ENCODE peak calls at places on chromosomes 12 and 14, in five cellular contexts. E is type B pancreatic cell, K is tibial nerve, J is endothelial cell of umbilical vein, S is HepG2. R is an unnamed sample.

GRCh38 chr12:24902521-24903304 is 46.2 kb downstream of the BCAT1 start:
- DNase-seq in K (no peak), E (no peak), J (no peak), S (no peak), R (peak)

GRCh38 chr14:95227279-95227860 is 70.0 kb upstream of the DICER1 start:
- DNase-seq in S (no peak), J (peak), E (no peak), K (no peak), R (peak)

GRCh38 chr14:56342419-56342901 is 224.2 kb downstream of the PELI2 start:
- DNase-seq in E (no peak), J (peak), K (no peak), S (no peak), R (no peak)

GRCh38 chr12:110222027-110222426 is 59.0 kb upstream of the ATP2A2 start:
- DNase-seq in S (no peak), E (no peak), K (no peak), J (no peak), R (no peak)

GRCh38 chr14:54627718-54628345 is 60.9 kb downstream of the SAMD4A start:
- DNase-seq in S (no peak), E (no peak), K (peak), J (peak), R (no peak)

GRCh38 chr14:54312166-54312801 is 84.5 kb upstream of the CDKN3 start:
- DNase-seq in E (no peak), K (no peak), J (peak), S (no peak), R (peak)

GRCh38 chr12:85424581-85425348 is 144.7 kb downstream of the ALX1 start:
- DNase-seq in K (peak), S (peak), E (no peak), J (peak), R (no peak)

GRCh38 chr12:4242595-4242994 is 31.0 kb upstream of the CCND2 start:
- DNase-seq in E (no peak), J (no peak), K (no peak), S (no peak), R (no peak)

GRCh38 chr14:99055816-99056215 is 216.2 kb downstream of the BCL11B start:
- DNase-seq in K (no peak), J (no peak), E (no peak), S (no peak), R (no peak)

GRCh38 chr12:5525783-5526367 is 94.0 kb downstream of the NTF3 start:
- DNase-seq in J (no peak), K (no peak), E (no peak), S (no peak), R (peak)

GRCh38 chr12:15717940-15718567 is 71.1 kb downstream of the EPS8 start:
- DNase-seq in K (no peak), E (no peak), J (peak), S (no peak), R (no peak)

GRCh38 chr12:27305673-27306504 is 26.7 kb upstream of the BMAL2 start:
- DNase-seq in E (no peak), S (peak), K (no peak), J (peak), R (no peak)

GRCh38 chr14:24367506-24368214 is at the start of gene NFATC4:
- DNase-seq in E (peak), J (peak), K (peak), S (peak), R (peak)

GRCh38 chr12:71704920-71705319 is 19.0 kb downstream of the TMEM19 start:
- DNase-seq in S (no peak), E (no peak), K (no peak), J (no peak), R (no peak)

GRCh38 chr12:132445884-132446471 is 44.0 kb upstream of the FBRSL1 start:
- DNase-seq in J (peak), K (no peak), S (no peak), E (no peak), R (no peak)

GRCh38 chr14:75369506-75369905 is 58.3 kb upstream of the JDP2 start:
- DNase-seq in K (no peak), J (no peak), S (no peak), E (peak), R (peak)

GRCh38 chr14:53962954-53963490 is 6.4 kb upstream of the BMP4 start:
- DNase-seq in E (no peak), K (no peak), S (no peak), J (no peak), R (no peak)

GRCh38 chr12:57621497-57622292 is 10.5 kb downstream of the ARHGEF25 start:
- DNase-seq in E (no peak), S (no peak), K (peak), J (peak), R (no peak)

GRCh38 chr12:128365831-128366231 is 98.9 kb downstream of the TMEM132C start:
- DNase-seq in E (no peak), K (no peak), J (no peak), S (no peak), R (no peak)

GRCh38 chr14:90692061-90692460 is 124.2 kb downstream of the TTC7B start:
- DNase-seq in J (no peak), E (no peak), S (no peak), K (no peak), R (no peak)

GRCh38 chr14:58817846-58818245 is 180.1 kb downstream of the DACT1 start:
- DNase-seq in S (no peak), K (no peak), J (no peak), E (no peak), R (no peak)

GRCh38 chr14:56805201-56805991 is 4.9 kb downstream of the OTX2 start:
- DNase-seq in K (no peak), E (no peak), S (no peak), J (no peak), R (no peak)

GRCh38 chr14:54173782-54174181 is 217.2 kb upstream of the BMP4 start:
- DNase-seq in J (peak), K (no peak), E (no peak), S (no peak), R (no peak)

GRCh38 chr14:90522585-90523191 is 125.9 kb downstream of the CALM1 start:
- DNase-seq in S (no peak), K (no peak), E (no peak), J (no peak), R (no peak)

GRCh38 chr12:57435288-57435687 is 704 bp downstream of the INHBC start:
- DNase-seq in S (no peak), E (no peak), J (no peak), K (no peak), R (no peak)

GRCh38 chr14:95290769-95291440 is 28.8 kb downstream of the CLMN start:
- DNase-seq in K (no peak), S (no peak), E (peak), J (peak), R (no peak)

GRCh38 chr12:53952871-53953734 is 1.6 kb upstream of the HOXC12 start:
- DNase-seq in K (no peak), J (no peak), E (no peak), S (peak), R (no peak)

GRCh38 chr14:99407416-99407815 is 73.2 kb downstream of the SETD3 start:
- DNase-seq in J (no peak), E (no peak), S (no peak), K (no peak), R (no peak)

GRCh38 chr14:35553808-35554207 is 19.8 kb downstream of the INSM2 start:
- DNase-seq in E (no peak), J (no peak), S (no peak), K (no peak), R (no peak)

DNA sequence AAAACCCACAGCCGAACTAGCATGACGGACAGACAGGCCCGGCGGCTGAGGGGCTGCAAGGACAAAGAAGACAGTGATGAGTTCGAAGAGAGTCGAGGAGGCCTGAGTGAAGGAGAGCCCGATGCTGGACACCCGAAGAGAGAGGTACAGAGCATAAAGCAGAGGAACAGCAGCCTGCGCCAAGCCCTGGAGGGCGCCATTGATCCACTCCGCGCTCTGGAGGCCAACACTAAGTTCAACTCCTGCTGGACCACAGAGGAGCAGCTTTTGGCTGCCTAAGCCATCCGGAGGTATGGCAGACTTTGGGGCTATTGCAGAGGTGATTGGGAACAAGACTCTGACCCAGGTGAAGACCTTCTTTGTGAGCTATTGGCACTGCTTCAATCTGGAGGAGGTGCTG is 7.8 kb upstream of the PLXNC1 start:
- DNase-seq in J (no peak), E (no peak), K (no peak), S (peak), R (no peak)
- TF ChIP-seq CTCF in J (peak), E (peak), K (no peak), S (peak), R (peak)

GRCh38 chr14:21498540-21499526 is 12.3 kb downstream of the METTL3 start:
- DNase-seq in K (peak), E (no peak), J (peak), S (peak), R (no peak)
- TF ChIP-seq CTCF in K (peak), E (peak), J (peak), S (peak), R (peak)

DNA sequence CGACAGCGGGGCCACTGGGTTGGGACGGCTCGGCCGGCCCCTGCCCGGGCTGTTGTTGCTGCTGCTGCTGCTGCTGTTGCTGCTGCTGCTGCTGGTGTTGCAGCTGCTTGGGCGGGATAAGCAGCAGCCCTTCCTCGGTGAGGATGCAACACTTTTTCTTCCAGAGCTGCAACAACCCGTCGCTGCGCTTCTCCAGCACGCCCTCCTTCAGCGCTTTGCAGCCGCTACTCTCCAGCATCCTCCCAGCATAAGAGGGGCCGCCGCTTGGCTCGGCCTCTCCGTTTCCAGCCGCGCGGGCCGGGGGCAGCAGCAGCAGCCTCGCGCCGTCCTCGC is 529 bp downstream of the PHLDA1 start:
- DNase-seq in S (no peak), E (no peak), K (no peak), J (no peak), R (no peak)
- TF ChIP-seq CTCF in S (no peak), E (no peak), K (no peak), J (no peak), R (no peak)

GRCh38 chr12:8032242-8033152 is at the start of gene FOXJ2:
- DNase-seq in J (peak), K (peak), E (peak), S (peak), R (peak)
- TF ChIP-seq CTCF in J (no peak), K (peak), E (peak), S (no peak), R (peak)

DNA sequence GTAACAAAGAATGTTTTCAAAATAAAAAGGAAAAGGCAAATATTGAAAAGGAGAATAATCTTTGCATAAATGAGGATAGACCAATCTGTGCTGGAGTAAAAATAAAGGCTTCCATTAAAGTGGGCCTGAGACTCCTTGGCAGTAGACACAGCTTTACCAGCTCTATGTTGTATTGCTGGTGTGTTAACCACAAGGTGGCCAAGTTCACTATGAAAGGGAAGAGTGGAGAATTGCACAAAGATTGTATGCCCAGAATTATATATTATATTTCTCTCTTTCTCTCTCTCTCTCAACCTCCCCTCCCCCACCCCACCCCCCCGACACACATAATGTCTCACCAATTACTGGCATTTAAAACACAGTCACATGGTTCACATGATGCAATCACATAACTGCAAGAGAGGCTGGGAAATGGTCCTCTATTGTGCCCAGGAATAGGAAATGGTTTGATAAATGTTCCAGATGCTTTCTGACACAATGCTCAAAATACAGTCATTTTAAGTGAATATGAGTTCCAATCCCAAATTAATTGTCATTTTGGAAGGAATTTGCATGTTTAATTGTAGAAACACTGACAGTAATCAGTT is 222.6 kb upstream of the SYT1 start:
- DNase-seq in E (no peak), J (no peak), S (no peak), K (no peak), R (no peak)
- TF ChIP-seq CTCF in E (peak), J (no peak), S (no peak), K (no peak), R (peak)